ENCODE peak calls at places on chromosomes 3 and 15, in five cellular contexts. U is DMS153; K is RWPE1; C is activated naive CD4-positive, alpha-beta T cell; D is stimulated activated CD4-positive, alpha-beta T cell treated with anti-CD3 and anti-CD28 coated beads, Interleukin-12 subunit alpha, Interleukin-12 subunit beta, amount 100 ng/mL, for 48 hours. Q is an unnamed sample.

GRCh38 chr3:28935141-28935540 is 345.7 kb upstream of the RBMS3 start:
- DNase-seq in U (no peak), K (no peak), C (no peak), D (no peak), Q (no peak)

GRCh38 chr15:92473784-92474183 is 80.1 kb downstream of the ST8SIA2 start:
- DNase-seq in U (no peak), K (no peak), C (no peak), D (no peak), Q (no peak)

GRCh38 chr15:71078506-71079207 is 36.6 kb upstream of the THSD4 start:
- DNase-seq in U (no peak), K (no peak), C (no peak), D (no peak), Q (no peak)

GRCh38 chr3:46349484-46350261 is 4.2 kb upstream of the CCR2 start:
- DNase-seq in U (no peak), K (no peak), C (no peak), D (no peak), Q (no peak)

GRCh38 chr3:132637590-132637989 is 22.0 kb downstream of the ACAD11 start:
- DNase-seq in U (no peak), K (peak), C (no peak), D (no peak), Q (no peak)

GRCh38 chr3:172808969-172809546 is 58.5 kb downstream of the ECT2 start:
- DNase-seq in U (peak), K (no peak), C (no peak), D (no peak), Q (no peak)

GRCh38 chr3:75985432-75985831 is 200.1 kb upstream of the ZNF717 start:
- DNase-seq in U (no peak), K (no peak), C (no peak), D (no peak), Q (no peak)

GRCh38 chr3:60756636-60757035 is 494.6 kb downstream of the FHIT start:
- DNase-seq in U (no peak), K (no peak), C (no peak), D (no peak), Q (no peak)

GRCh38 chr3:186024210-186024609 is 84.7 kb downstream of the ETV5 start:
- DNase-seq in U (no peak), K (no peak), C (no peak), D (no peak), Q (peak)

GRCh38 chr3:36058404-36059035 is 321.8 kb upstream of the STAC start:
- DNase-seq in U (peak), K (no peak), C (no peak), D (no peak), Q (no peak)

GRCh38 chr3:170002829-170003228 is 35.0 kb upstream of the GPR160 start:
- DNase-seq in U (no peak), K (no peak), C (no peak), D (no peak), Q (no peak)

GRCh38 chr15:80228959-80229610 is 22.9 kb downstream of the CTXND1 start:
- DNase-seq in U (no peak), K (no peak), C (no peak), D (no peak), Q (no peak)

GRCh38 chr3:63951901-63952594 is 39.9 kb upstream of the SCAANT1 start:
- DNase-seq in U (no peak), K (no peak), C (no peak), D (no peak), Q (no peak)

GRCh38 chr15:93048759-93049161 is 40.3 kb downstream of the RGMA start:
- DNase-seq in U (no peak), K (peak), C (no peak), D (no peak), Q (peak)

GRCh38 chr3:55724851-55725250 is 237.7 kb upstream of the WNT5A start:
- DNase-seq in U (no peak), K (no peak), C (no peak), D (no peak), Q (no peak)

GRCh38 chr3:111803123-111803593 is 55.9 kb upstream of the PHLDB2 start:
- DNase-seq in U (no peak), K (peak), C (no peak), D (no peak), Q (no peak)

GRCh38 chr15:27527490-27528067 is 556.6 kb downstream of the GABRG3 start:
- DNase-seq in U (no peak), K (no peak), C (no peak), D (no peak), Q (no peak)

GRCh38 chr3:149575213-149575961 is 82.4 kb downstream of the WWTR1 start:
- DNase-seq in U (peak), K (peak), C (no peak), D (no peak), Q (no peak)

GRCh38 chr15:63462053-63462452 is 42.3 kb upstream of the USP3 start:
- DNase-seq in U (no peak), K (no peak), C (no peak), D (no peak), Q (no peak)

GRCh38 chr15:63338170-63338569 is 43.5 kb downstream of the CA12 start:
- DNase-seq in U (no peak), K (peak), C (no peak), D (no peak), Q (no peak)

GRCh38 chr3:149131594-149131993 is 2.2 kb downstream of the HPS3 start:
- DNase-seq in U (no peak), K (no peak), C (no peak), D (no peak), Q (no peak)

GRCh38 chr3:123584284-123584987 is 417 bp downstream of the HACD2 start:
- DNase-seq in U (no peak), K (no peak), C (peak), D (no peak), Q (peak)

GRCh38 chr3:186815490-186815889 is 9.2 kb upstream of the RFC4 start:
- DNase-seq in U (no peak), K (no peak), C (no peak), D (no peak), Q (no peak)

GRCh38 chr15:62607643-62608042 is 434.9 kb upstream of the TPM1 start:
- DNase-seq in U (no peak), K (peak), C (no peak), D (no peak), Q (no peak)

GRCh38 chr3:55143928-55144671 is 216.2 kb upstream of the LRTM1 start:
- DNase-seq in U (no peak), K (no peak), C (no peak), D (no peak), Q (no peak)

GRCh38 chr3:37607604-37608003 is 254.1 kb upstream of the CTDSPL start:
- DNase-seq in U (no peak), K (no peak), C (no peak), D (no peak), Q (no peak)

GRCh38 chr15:63990449-63990848 is 55.8 kb downstream of the DAPK2 start:
- DNase-seq in U (no peak), K (no peak), C (no peak), D (no peak), Q (no peak)

GRCh38 chr3:152969557-152970300 is 134.8 kb downstream of the P2RY1 start:
- DNase-seq in U (no peak), K (peak), C (no peak), D (no peak), Q (no peak)

GRCh38 chr3:22900296-22900695 is 302.8 kb upstream of the UBE2E2 start:
- DNase-seq in U (no peak), K (no peak), C (no peak), D (no peak), Q (no peak)

GRCh38 chr3:124582621-124583437 is 147.4 kb upstream of the UMPS start:
- DNase-seq in U (no peak), K (no peak), C (no peak), D (no peak), Q (no peak)

GRCh38 chr3:100737334-100737733 is 28.0 kb downstream of the TFG start:
- DNase-seq in U (no peak), K (peak), C (no peak), D (no peak), Q (no peak)

GRCh38 chr3:66603161-66603611 is 102.4 kb upstream of the LRIG1 start:
- DNase-seq in U (peak), K (peak), C (no peak), D (no peak), Q (no peak)

GRCh38 chr3:11583226-11583625 is 60.5 kb downstream of the VGLL4 start:
- DNase-seq in U (no peak), K (no peak), C (no peak), D (no peak), Q (no peak)

GRCh38 chr15:51750942-51751686 is at the start of gene TMOD2:
- DNase-seq in U (peak), K (peak), C (no peak), D (no peak), Q (peak)

GRCh38 chr3:193971268-193971751 is 164.6 kb upstream of the HES1 start:
- DNase-seq in U (no peak), K (peak), C (no peak), D (no peak), Q (no peak)

Q was measured in anterior cingulate cortex.